ENCODE peak calls at places on chromosomes 2 and 18, in eight cellular contexts. D, Z, T, Q, S, V, U and X are unnamed samples.

GRCh38 chr2:235674812-235675211 is 181.0 kb downstream of the AGAP1 start:
- DNase-seq in T (no peak), Z (no peak), Q (no peak), V (no peak), S (no peak), D (no peak), U (no peak), X (no peak)

GRCh38 chr2:235937092-235937491 is 231.1 kb downstream of the GBX2 start:
- DNase-seq in Q (no peak), U (no peak), T (no peak), D (peak), S (no peak), V (no peak), Z (no peak), X (no peak)

GRCh38 chr2:33395660-33396249 is 80.7 kb upstream of the RASGRP3 start:
- DNase-seq in U (no peak), S (no peak), D (peak), V (peak), T (no peak), Q (no peak), Z (no peak), X (no peak)

GRCh38 chr2:172169611-172170010 is 66.9 kb upstream of the DLX2 start:
- DNase-seq in D (no peak), Q (no peak), U (no peak), S (no peak), V (no peak), T (no peak), Z (no peak), X (no peak)

GRCh38 chr18:23453657-23454011 is 547 bp downstream of the RIOK3 start:
- DNase-seq in V (peak), S (peak), Q (no peak), T (no peak), D (no peak), U (no peak), Z (no peak), X (no peak)

GRCh38 chr2:173448938-173449471 is 94.3 kb downstream of the CDCA7 start:
- DNase-seq in V (peak), U (no peak), S (peak), T (peak), Z (peak), D (peak), Q (peak), X (peak)

GRCh38 chr2:71562518-71562917 is 109.2 kb downstream of the DYSF start:
- DNase-seq in T (no peak), V (no peak), Q (no peak), Z (no peak), D (peak), S (no peak), U (no peak), X (no peak)

GRCh38 chr2:238861766-238862315 is 14.0 kb downstream of the TWIST2 start:
- DNase-seq in S (no peak), Z (no peak), D (peak), T (no peak), V (no peak), U (no peak), Q (no peak), X (no peak)

GRCh38 chr2:42770288-42771131 is 6.6 kb upstream of the OXER1 start:
- DNase-seq in D (peak), U (peak), Q (no peak), V (peak), T (no peak), Z (no peak), S (peak), X (peak)

GRCh38 chr2:127437781-127438726 is 19.8 kb downstream of the PROC start:
- DNase-seq in Q (no peak), V (no peak), T (no peak), Z (no peak), U (no peak), D (no peak), S (peak), X (no peak)

GRCh38 chr18:43271593-43272432 is 5.5 kb downstream of the SYT4 start:
- DNase-seq in V (peak), T (no peak), Q (peak), D (no peak), Z (no peak), S (peak), U (peak), X (peak)

GRCh38 chr18:37578886-37579513 is 13.4 kb upstream of the CELF4 start:
- DNase-seq in T (no peak), D (peak), U (peak), V (peak), Z (no peak), S (peak), Q (no peak), X (no peak)